ENCODE peak calls at places on chromosomes 16 and 17, in ten cellular contexts. L, Y, C, V, X, P, S, F, B and E are unnamed samples.

GRCh38 chr17:17554266-17554665 is 37.2 kb downstream of the PEMT start:
- DNase-seq in P (no peak), L (no peak), V (no peak), S (no peak), C (no peak), Y (no peak), X (no peak), F (no peak), B (no peak), E (no peak)

GRCh38 chr16:57318240-57318970 is 33.9 kb upstream of the PLLP start:
- DNase-seq in C (no peak), F (no peak), B (no peak), P (no peak), L (no peak), X (no peak), Y (no peak), S (no peak), V (no peak), E (no peak)

GRCh38 chr17:57288034-57288752 is 31.9 kb downstream of the MSI2 start:
- DNase-seq in F (no peak), X (no peak), L (no peak), P (no peak), S (no peak), B (peak; percentile 16), V (no peak), C (no peak), Y (no peak), E (no peak)

GRCh38 chr17:4201231-4201630 is 58.2 kb downstream of the CYB5D2 start:
- DNase-seq in Y (no peak), X (no peak), P (no peak), F (no peak), L (no peak), B (no peak), C (no peak), V (no peak), S (no peak), E (no peak)

GRCh38 chr17:36851230-36851629 is 86.0 kb upstream of the LHX1 start:
- DNase-seq in S (no peak), C (no peak), Y (peak; percentile 74), B (no peak), L (no peak), F (peak; percentile 76), P (peak; percentile 79), X (no peak), V (peak; percentile 72), E (no peak)

GRCh38 chr17:28041844-28042656 is 427 bp upstream of the NLK start:
- DNase-seq in X (no peak), B (no peak), S (no peak), Y (peak; percentile 64), P (peak; percentile 32), V (peak; percentile 21), L (no peak), F (peak; percentile 35), C (no peak), E (no peak)

GRCh38 chr17:36527851-36528250 is 6.8 kb downstream of the MYO19 start:
- DNase-seq in B (no peak), F (no peak), V (no peak), X (no peak), C (no peak), Y (no peak), P (no peak), S (peak; percentile 83), L (no peak), E (no peak)

GRCh38 chr16:57741660-57742191 is 6.2 kb downstream of the KATNB1 start:
- DNase-seq in Y (no peak), C (no peak), P (no peak), V (no peak), X (no peak), F (no peak), L (no peak), B (no peak), S (no peak), E (no peak)

GRCh38 chr17:2172447-2172938 is 117.6 kb downstream of the HIC1 start:
- DNase-seq in V (peak; percentile 67), C (no peak), B (peak; percentile 81), F (no peak), P (no peak), S (no peak), X (peak; percentile 57), L (no peak), Y (peak; percentile 78), E (no peak)

GRCh38 chr17:29569245-29569950 is 897 bp downstream of the TP53I13 start:
- DNase-seq in S (no peak), P (peak; percentile 19), F (no peak), L (no peak), Y (no peak), X (no peak), V (no peak), B (no peak), C (no peak), E (peak; percentile 55)

GRCh38 chr17:55717898-55718735 is 4.5 kb downstream of the TMEM100 start:
- DNase-seq in P (peak; percentile 24), X (peak; percentile 43), L (peak; percentile 71), B (peak; percentile 83), C (peak; percentile 35), F (peak; percentile 39), V (peak; percentile 43), S (peak; percentile 37), Y (peak; percentile 44), E (peak; percentile 83)

GRCh38 chr17:74126179-74126900 is 77.1 kb upstream of the RPL38 start:
- DNase-seq in B (no peak), S (no peak), V (no peak), Y (no peak), F (no peak), L (no peak), P (no peak), X (no peak), C (no peak), E (no peak)

GRCh38 chr16:88437367-88437964 is 15.6 kb upstream of the ZFPM1 start:
- DNase-seq in F (peak; percentile 70), S (peak; percentile 34), L (peak; percentile 74), B (peak; percentile 43), P (peak; percentile 70), V (peak; percentile 69), X (no peak), Y (no peak), C (peak; percentile 63), E (peak; percentile 73)

GRCh38 chr17:6098466-6099180 is 28.4 kb downstream of the WSCD1 start:
- DNase-seq in B (peak; percentile 9), P (no peak), F (no peak), S (peak; percentile 54), C (no peak), V (no peak), X (no peak), Y (no peak), L (no peak), E (no peak)

GRCh38 chr17:34797724-34798123 is 163.5 kb downstream of the CCT6B start:
- DNase-seq in L (peak; percentile 14), P (peak; percentile 53), V (peak; percentile 48), Y (peak; percentile 10), X (no peak), S (no peak), C (no peak), B (peak; percentile 33), F (peak; percentile 31), E (no peak)

GRCh38 chr16:8828541-8829165 is 31.0 kb downstream of the PMM2 start:
- DNase-seq in Y (peak; percentile 66), B (no peak), C (no peak), L (no peak), S (no peak), F (no peak), P (peak; percentile 63), X (no peak), V (no peak), E (no peak)

GRCh38 chr17:35577826-35578194 is 561 bp downstream of the PEX12 start:
- DNase-seq in B (peak; percentile 16), V (no peak), P (no peak), S (no peak), X (no peak), Y (no peak), C (no peak), F (no peak), L (no peak), E (no peak)

GRCh38 chr17:79785017-79785899 is 7.3 kb downstream of the CBX2 start:
- DNase-seq in L (no peak), X (no peak), B (no peak), C (no peak), F (no peak), Y (no peak), S (no peak), V (no peak), P (no peak), E (no peak)

GRCh38 chr17:63838586-63839184 is 3.8 kb downstream of the SMARCD2 start:
- DNase-seq in L (no peak), V (no peak), Y (no peak), X (peak; percentile 89), F (no peak), C (peak; percentile 78), S (no peak), B (peak; percentile 94), P (peak; percentile 67), E (no peak)

GRCh38 chr16:64094992-64095579 is 1026.8 kb downstream of the CDH11 start:
- DNase-seq in C (no peak), V (no peak), F (no peak), L (no peak), P (no peak), Y (no peak), X (no peak), S (no peak), B (peak; percentile 17), E (no peak)

GRCh38 chr16:87101903-87102302 is 215.3 kb downstream of the C16orf95 start:
- DNase-seq in S (no peak), V (no peak), P (no peak), B (peak; percentile 71), L (no peak), F (no peak), Y (no peak), X (peak; percentile 35), C (no peak), E (no peak)

GRCh38 chr17:1590031-1590746 is 27.6 kb upstream of the PITPNA start:
- DNase-seq in C (no peak), B (peak; percentile 83), P (peak; percentile 95), Y (peak; percentile 92), X (no peak), L (peak; percentile 25), V (peak; percentile 92), S (no peak), F (peak; percentile 99), E (no peak)

GRCh38 chr16:58651965-58652348 is 22.3 kb upstream of the CNOT1 start:
- DNase-seq in V (no peak), P (no peak), C (no peak), F (no peak), Y (peak; percentile 50), L (no peak), B (no peak), S (no peak), X (no peak), E (no peak)

GRCh38 chr16:84087461-84088151 is 29.1 kb downstream of the MBTPS1 start:
- DNase-seq in P (no peak), S (peak; percentile 79), L (no peak), Y (no peak), B (no peak), V (no peak), X (no peak), C (no peak), F (no peak), E (no peak)

GRCh38 chr16:10039220-10040096 is 142.8 kb downstream of the GRIN2A start:
- DNase-seq in P (no peak), Y (no peak), X (no peak), C (peak; percentile 10), S (no peak), L (no peak), V (peak; percentile 36), F (peak; percentile 8), B (peak; percentile 1), E (peak; percentile 19)

GRCh38 chr16:70767377-70768204 is 33.4 kb downstream of the VAC14 start:
- DNase-seq in V (no peak), B (no peak), F (no peak), C (no peak), L (no peak), S (no peak), X (no peak), Y (peak; percentile 53), P (no peak), E (no peak)

GRCh38 chr17:82630212-82630611 is 18.0 kb downstream of the WDR45B start:
- DNase-seq in B (no peak), P (no peak), X (no peak), V (no peak), L (no peak), C (no peak), F (no peak), S (no peak), Y (no peak), E (no peak)

GRCh38 chr16:13436641-13437423 is 483.1 kb upstream of the ERCC4 start:
- DNase-seq in L (no peak), B (no peak), C (no peak), V (no peak), S (no peak), X (peak; percentile 2), Y (peak; percentile 88), F (no peak), P (no peak), E (no peak)